ENCODE peak calls at places on chromosomes 6 and 20, in nine cellular contexts. L is germinal center; F is neural progenitor cell; X is endothelial cell; Q is AG09319; S is NCI-H1436; V is NCI-H2029 treated with DMSO at 0.1 percent for 48 hours; M is effector CD4-positive, alpha-beta T cell; C is psoas muscle. T is an unnamed sample.

GRCh38 chr6:81331526-81331925 is 421.0 kb downstream of the TENT5A start:
- DNase-seq in L (no peak), F (no peak), X (no peak), Q (no peak), S (no peak), V (no peak), M (no peak), C (no peak), T (no peak)

GRCh38 chr6:36969988-36970891 is 15.7 kb downstream of the PI16 start:
- DNase-seq in L (no peak), F (no peak), X (no peak), Q (no peak), S (no peak), V (no peak), M (no peak), C (no peak), T (no peak)

GRCh38 chr6:22447862-22448261 is 121.5 kb upstream of the HDGFL1 start:
- DNase-seq in L (no peak), F (peak), X (no peak), Q (no peak), S (no peak), V (no peak), M (no peak), C (no peak), T (no peak)

GRCh38 chr20:44089987-44090674 is 96.9 kb downstream of the JPH2 start:
- DNase-seq in L (peak), F (no peak), X (no peak), Q (peak), S (peak), V (no peak), M (no peak), C (no peak), T (no peak)

GRCh38 chr6:121544691-121545090 is 109.2 kb downstream of the GJA1 start:
- DNase-seq in L (no peak), F (no peak), X (no peak), Q (no peak), S (no peak), V (no peak), M (no peak), C (no peak), T (no peak)

GRCh38 chr6:28807682-28808280 is 116.0 kb downstream of the TRIM27 start:
- DNase-seq in L (no peak), F (peak), X (peak), Q (no peak), S (no peak), V (no peak), M (no peak), C (no peak), T (no peak)

GRCh38 chr6:11711644-11711993 is 67.0 kb downstream of the ADTRP start:
- DNase-seq in L (no peak), F (no peak), X (no peak), Q (no peak), S (no peak), V (no peak), M (no peak), C (no peak), T (no peak)

GRCh38 chr20:64131406-64131805 is 24.0 kb upstream of the NPBWR2 start:
- DNase-seq in L (no peak), F (no peak), X (no peak), Q (no peak), S (no peak), V (no peak), M (no peak), C (no peak), T (no peak)

GRCh38 chr6:149938571-149939462 is 3.0 kb upstream of the ULBP2 start:
- DNase-seq in L (peak), F (no peak), X (no peak), Q (no peak), S (no peak), V (no peak), M (peak), C (no peak), T (no peak)

GRCh38 chr6:37477186-37477585 is 22.5 kb downstream of the CCDC167 start:
- DNase-seq in L (no peak), F (no peak), X (no peak), Q (no peak), S (no peak), V (no peak), M (no peak), C (no peak), T (no peak)

GRCh38 chr6:50709366-50709734 is 4.0 kb upstream of the TFAP2D start:
- DNase-seq in L (no peak), F (peak), X (no peak), Q (no peak), S (no peak), V (no peak), M (no peak), C (no peak), T (no peak)